ENCODE peak calls at places on chromosomes 16 and 17, in seven cellular contexts. G is fibroblast of lung; I is cardiac fibroblast; A is MG63; W is type B pancreatic cell; D is activated effector memory CD4-positive, alpha-beta T cell treated with anti-CD3 and anti-CD28 coated beads, Interleukin-2, amount 50 U/mL, for 16 hours; J is GM04504. T is an unnamed sample.

GRCh38 chr16:48089053-48089792 is 66.6 kb downstream of the ABCC12 start:
- DNase-seq in A (no peak), D (no peak), G (no peak), I (no peak), J (no peak), W (no peak), T (no peak)

GRCh38 chr17:40350410-40351184 is 13.9 kb downstream of the GJD3 start:
- DNase-seq in G (peak), D (no peak), A (no peak), I (peak), J (no peak), W (no peak), T (no peak)

GRCh38 chr16:67967956-67968439 is 439 bp downstream of the SLC12A4 start:
- DNase-seq in J (no peak), I (peak), G (peak), D (peak), A (peak), W (no peak), T (no peak)

GRCh38 chr16:19858006-19858653 is 26.5 kb downstream of the GPRC5B start:
- DNase-seq in W (no peak), D (no peak), J (no peak), I (peak), A (no peak), G (peak), T (peak)

GRCh38 chr16:57038151-57038550 is 48.8 kb downstream of the NLRC5 start:
- DNase-seq in A (no peak), D (no peak), J (no peak), W (no peak), I (peak), G (peak), T (no peak)

GRCh38 chr16:50862818-50863672 is 121.2 kb downstream of the CYLD start:
- DNase-seq in D (no peak), J (no peak), W (no peak), A (no peak), G (no peak), I (no peak), T (no peak)

GRCh38 chr16:48117217-48118105 is 38.3 kb downstream of the ABCC12 start:
- DNase-seq in J (no peak), D (peak), G (no peak), W (peak), A (peak), I (peak), T (no peak)

GRCh38 chr16:46852130-46852529 is 21.1 kb upstream of the C16orf87 start:
- DNase-seq in G (no peak), J (no peak), I (no peak), D (no peak), W (no peak), A (no peak), T (no peak)

GRCh38 chr17:9244066-9245052 is 223.0 kb downstream of the NTN1 start:
- DNase-seq in G (no peak), I (peak), W (no peak), J (peak), D (no peak), A (peak), T (no peak)

GRCh38 chr16:55499951-55500350 is 8.9 kb upstream of the LPCAT2 start:
- DNase-seq in J (peak), A (peak), G (peak), D (no peak), W (no peak), I (peak), T (peak)

T was measured in astrocyte of the cerebellum.